ENCODE peak calls at places on chromosome 16, in four cellular contexts. B is trophoblast cell, P is IMR-90, I is H1. F is an unnamed sample.
A peak's percentile ranks its signal among the peaks of the same experiment; 100 is the strongest.

GRCh38 chr16:65773319-65773874 is 593.1 kb upstream of the CDH5 start:
- DNase-seq in B (no peak), P (no peak), I (no peak), F (no peak)

GRCh38 chr16:720990-721764 is at the start of gene ANTKMT:
- DNase-seq in B (peak; percentile 84), P (peak; percentile 64), I (no peak), F (peak; percentile 75)

GRCh38 chr16:70508752-70509151 is 14.6 kb downstream of the COG4 start:
- DNase-seq in B (peak; percentile 32), P (no peak), I (no peak), F (peak; percentile 15)

GRCh38 chr16:29256501-29256981 is 150.0 kb downstream of the NPIPB11 start:
- DNase-seq in B (no peak), P (no peak), I (no peak), F (no peak)

GRCh38 chr16:50692999-50693781 is at the start of gene NOD2:
- DNase-seq in B (peak; percentile 26), P (no peak), I (no peak), F (no peak)

GRCh38 chr16:68490829-68491575 is 42.7 kb upstream of the SMPD3 start:
- DNase-seq in B (peak; percentile 84), P (peak; percentile 61), I (no peak), F (no peak)

GRCh38 chr16:48384305-48384981 is 770 bp downstream of the SIAH1 start:
- DNase-seq in B (peak; percentile 65), P (peak; percentile 40), I (no peak), F (peak; percentile 62)

GRCh38 chr16:48014349-48015135 is 141.3 kb downstream of the ABCC12 start:
- DNase-seq in B (peak; percentile 91), P (peak; percentile 57), I (no peak), F (peak; percentile 36)

GRCh38 chr16:86513471-86514277 is 3.3 kb downstream of the FOXF1 start:
- DNase-seq in B (no peak), P (no peak), I (no peak), F (peak; percentile 60)

DNA sequence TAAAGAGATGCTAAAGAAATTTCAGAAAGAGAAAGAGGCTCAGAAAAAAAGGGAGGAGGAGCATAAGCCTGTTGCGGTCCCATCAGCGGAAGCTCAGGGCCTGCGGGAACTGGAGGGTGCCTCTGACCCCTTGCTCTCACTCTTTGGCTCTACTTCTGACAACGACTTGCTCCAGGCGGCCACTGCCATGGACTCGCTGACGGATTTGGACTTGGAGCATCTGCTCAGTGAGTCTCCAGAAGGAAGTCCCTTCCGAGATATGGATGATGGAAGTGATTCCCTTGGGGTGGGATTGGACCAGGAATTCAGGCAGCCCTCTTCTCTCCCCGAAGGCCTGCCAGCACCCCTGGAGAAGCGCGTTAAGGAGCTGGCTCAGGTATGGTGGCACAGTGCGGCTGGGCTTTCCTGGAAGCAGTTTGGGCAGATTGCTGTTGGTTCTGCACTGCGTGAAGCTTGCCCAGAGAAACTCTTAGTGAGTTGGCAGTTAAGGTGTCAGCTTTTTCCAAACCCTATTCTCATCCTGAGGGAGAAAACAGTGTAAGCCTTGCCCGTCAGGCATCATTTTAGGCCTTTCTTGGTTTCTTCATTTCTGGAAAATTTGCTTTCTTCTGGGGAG is 13.6 kb downstream of the UBN1 start:
- DNase-seq in B (no peak), P (no peak), I (no peak), F (no peak)
- H3K18ac ChIP-seq in B (no peak overlapping the region), P (no peak overlapping the region), I (no peak overlapping the region), F (no peak overlapping the region)

DNA sequence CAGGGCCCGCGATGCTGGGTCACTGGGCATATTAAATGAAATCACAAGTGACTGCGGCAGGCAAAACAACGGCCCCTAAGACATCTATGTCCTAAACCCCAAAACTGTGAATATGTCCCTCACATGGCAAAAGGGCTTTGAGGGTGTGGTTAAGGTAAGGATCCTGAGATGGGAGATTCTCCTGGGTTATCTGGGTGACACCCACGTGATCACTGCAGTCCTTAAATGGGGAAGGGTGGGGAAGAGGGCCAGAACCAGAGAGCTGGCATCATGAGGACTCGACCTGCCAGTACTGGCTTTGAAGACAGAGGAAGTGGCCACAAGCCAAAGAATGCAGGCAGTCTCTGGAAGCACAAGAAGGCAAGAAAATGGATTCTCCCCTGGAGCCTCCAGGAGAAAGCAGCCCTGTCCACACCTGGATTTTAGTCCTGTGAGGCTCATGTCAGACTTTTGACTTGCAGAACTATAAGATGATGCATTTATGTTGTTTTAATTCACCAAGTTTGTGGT is 12.5 kb downstream of the COTL1 start:
- DNase-seq in B (no peak), P (no peak), I (no peak), F (no peak)
- H3K4me1 ChIP-seq in B (peaks cover 6% of the 10 kb centered on the region), P (peaks cover 32% of the 10 kb centered on the region), I (peaks cover 27% of the 10 kb centered on the region), F (peaks cover 37% of the 10 kb centered on the region)

DNA sequence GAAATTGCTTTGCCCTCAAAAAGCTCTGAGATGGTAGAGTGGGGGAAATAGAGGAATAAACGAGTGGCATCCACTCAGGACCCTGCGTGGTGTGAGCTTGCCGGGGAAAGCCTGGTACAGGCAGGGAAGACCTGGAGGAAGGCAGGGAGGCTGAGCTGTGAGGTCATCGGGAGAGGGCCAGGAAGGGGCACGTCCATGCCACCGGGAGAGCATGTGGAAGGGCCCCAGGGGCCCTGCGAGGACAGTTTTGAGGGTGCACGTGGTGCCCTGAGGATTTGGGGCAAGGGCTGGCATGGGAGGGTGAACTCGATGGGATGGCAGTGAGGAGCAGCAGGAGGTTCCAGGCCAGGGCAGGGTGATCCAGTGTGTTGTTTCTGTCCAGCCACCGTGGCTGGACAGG is 56.3 kb upstream of the CBFA2T3 start:
- DNase-seq in B (no peak), P (no peak), I (no peak), F (no peak)
- H4K91ac ChIP-seq in B (no peak overlapping the region), P (no peak overlapping the region), I (no peak overlapping the region), F (no peak overlapping the region)

GRCh38 chr16:10183606-10183959 is 1.4 kb upstream of the GRIN2A start:
- DNase-seq in B (no peak), P (no peak), I (no peak), F (no peak)
- H3K18ac ChIP-seq in B (no peak overlapping the region), P (no peak overlapping the region), I (no peak overlapping the region), F (no peak overlapping the region)

DNA sequence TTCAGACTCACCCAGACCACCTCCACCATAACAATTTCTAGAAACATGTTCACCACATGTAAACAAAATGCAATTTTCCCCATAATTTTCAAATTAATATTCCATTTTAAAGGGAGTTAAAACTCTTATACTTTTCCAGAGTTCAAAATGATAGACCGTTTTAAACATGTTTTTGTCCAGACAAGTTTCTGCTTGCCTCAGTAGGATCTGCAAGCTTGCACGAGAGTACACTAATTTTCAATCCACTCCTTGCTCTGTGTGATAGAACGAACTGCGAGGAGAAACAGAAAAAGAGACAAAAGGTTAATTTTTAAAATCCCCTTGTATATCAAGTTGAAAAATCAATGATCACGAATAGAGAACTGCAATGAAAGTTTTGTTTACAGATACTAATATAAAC is 7.1 kb downstream of the FAHD1 start:
- DNase-seq in B (no peak), P (no peak), I (no peak), F (no peak)
- H3K4me1 ChIP-seq in B (no peaks in the 10 kb centered on the region), P (no peaks in the 10 kb centered on the region), I (no peaks in the 10 kb centered on the region), F (peaks cover 6% of the 10 kb centered on the region)

GRCh38 chr16:11057696-11058345 is 113.5 kb downstream of the CLEC16A start:
- DNase-seq in B (no peak), P (no peak), I (no peak), F (no peak)
- H4K91ac ChIP-seq in B (no peak overlapping the region), P (no peak overlapping the region), I (no peak overlapping the region), F (no peak overlapping the region)

GRCh38 chr16:8798535-8799157 is 1.0 kb downstream of the PMM2 start:
- DNase-seq in B (no peak), P (no peak), I (no peak), F (peak; percentile 26)

GRCh38 chr16:8798174-8798527 is 512 bp downstream of the PMM2 start:
- DNase-seq in B (peak; percentile 51), P (peak; percentile 36), I (no peak), F (no peak)

GRCh38 chr16:8795818-8796217 is 1.6 kb downstream of the TMEM186 start:
- DNase-seq in B (no peak), P (no peak), I (no peak), F (no peak)

GRCh38 chr16:8796469-8797363 is 723 bp downstream of the TMEM186 start:
- DNase-seq in B (no peak), P (no peak), I (no peak), F (no peak)

GRCh38 chr16:8797364-8798173 is at the start of the genes PMM2 and TMEM186:
- DNase-seq in B (peak; percentile 97), P (peak; percentile 95), I (peak; percentile 94), F (peak; percentile 97)
- H3K18ac ChIP-seq in B (peak within 1 kb of the TSS; percentile 92), P (peak within 1 kb of the TSS; percentile 25), I (peak within 1 kb of the TSS; percentile 24), F (peak within 1 kb of the TSS; percentile 96)

GRCh38 chr16:3207086-3207953 is 19.3 kb downstream of the OR1F1 start:
- DNase-seq in B (no peak), P (no peak), I (no peak), F (no peak)
- H3K4me1 ChIP-seq in B (no peaks in the 10 kb centered on the region), P (no peaks in the 10 kb centered on the region), I (no peaks in the 10 kb centered on the region), F (no peaks in the 10 kb centered on the region)

DNA sequence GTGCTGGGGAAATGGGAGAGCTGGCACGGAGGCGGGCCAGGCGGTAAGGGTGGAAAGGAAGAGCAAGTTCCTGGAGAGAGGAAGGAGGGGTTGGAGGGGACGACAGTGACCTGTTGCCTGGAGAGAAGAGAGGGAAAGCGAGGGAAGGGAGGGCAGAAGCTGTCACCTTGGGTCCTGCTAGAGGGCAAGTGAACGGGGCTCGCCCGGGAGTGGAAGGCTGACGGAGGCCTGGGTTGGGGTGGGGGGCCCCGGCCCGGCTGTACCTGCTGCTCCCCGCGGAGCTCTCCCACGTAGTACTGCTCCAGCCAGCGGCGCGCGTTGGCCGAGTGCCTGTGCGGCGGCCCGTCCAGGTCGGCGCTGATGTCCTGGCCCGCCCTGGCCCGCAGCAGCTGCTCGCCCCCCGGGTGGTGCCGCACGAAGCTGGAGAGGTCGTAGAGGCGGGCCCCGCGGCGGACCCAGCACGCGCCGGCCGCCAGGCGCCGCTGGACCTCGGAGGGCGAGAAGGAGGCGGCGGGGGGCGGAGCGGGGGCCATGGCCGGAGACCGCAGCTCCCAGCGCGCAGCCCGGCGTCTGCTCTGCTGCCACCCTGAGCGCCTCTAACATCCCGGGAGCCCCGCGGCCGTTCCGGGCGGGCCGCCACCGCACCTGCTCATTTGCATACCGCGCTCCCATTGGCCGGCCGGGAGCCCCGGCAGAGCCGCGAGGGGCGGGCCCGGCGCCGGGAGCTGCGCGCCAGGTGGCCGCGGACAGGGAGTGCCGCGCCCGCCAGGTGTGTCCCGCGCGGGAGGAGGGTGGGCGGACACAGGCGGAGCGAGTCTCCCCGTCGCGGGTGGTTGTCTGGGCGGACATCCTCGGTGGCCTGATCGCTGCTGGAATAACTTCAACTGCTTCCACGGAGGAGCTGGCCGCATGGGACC is at the start of gene FA2H:
- DNase-seq in B (peak; percentile 91), P (peak; percentile 23), I (peak; percentile 58), F (peak; percentile 39)
- H4K91ac ChIP-seq in B (no peak within 1 kb of the TSS), P (no peak within 1 kb of the TSS), I (no peak within 1 kb of the TSS), F (no peak within 1 kb of the TSS)

F was measured in mesenchymal stem cell.